ENCODE peak calls at places on chromosomes 16 and 17, in seven cellular contexts. H, C, K, B, F, J and X are unnamed samples.

GRCh38 chr16:23410176-23410575 is 42.8 kb downstream of the COG7 start:
- DNase-seq in K (no peak), J (no peak), F (peak; percentile 23), B (no peak), H (no peak), C (no peak), X (no peak)

GRCh38 chr17:48215583-48216139 is 108.1 kb downstream of the SNX11 start:
- DNase-seq in J (no peak), F (peak; percentile 28), K (no peak), H (no peak), C (peak; percentile 30), B (peak; percentile 80), X (peak; percentile 53)

GRCh38 chr16:5615868-5616642 is 518.5 kb upstream of the EEF2KMT start:
- DNase-seq in K (peak; percentile 62), J (peak; percentile 56), F (no peak), C (peak; percentile 59), B (peak; percentile 58), H (no peak), X (peak; percentile 70)

GRCh38 chr17:78323821-78324390 is 36.0 kb downstream of the SOCS3 start:
- DNase-seq in B (no peak), J (no peak), K (no peak), H (no peak), F (no peak), C (peak; percentile 35), X (no peak)

GRCh38 chr17:77318491-77319210 is 177.9 kb downstream of the SEC14L1 start:
- DNase-seq in F (peak; percentile 29), B (peak; percentile 54), H (no peak), K (no peak), C (peak; percentile 75), J (peak; percentile 44), X (no peak)

GRCh38 chr17:80984749-80985148 is 6.9 kb upstream of the CHMP6 start:
- DNase-seq in J (no peak), H (no peak), K (peak; percentile 57), F (peak; percentile 96), C (no peak), B (peak; percentile 74), X (peak; percentile 99)

GRCh38 chr17:9018731-9019130 is 2.6 kb upstream of the NTN1 start:
- DNase-seq in F (no peak), H (no peak), B (no peak), K (no peak), J (no peak), C (no peak), X (no peak)

GRCh38 chr16:4733747-4734062 is 366 bp downstream of the ANKS3 start:
- DNase-seq in J (no peak), C (no peak), F (no peak), B (no peak), H (peak; percentile 12), K (no peak), X (no peak)

GRCh38 chr16:19583665-19584300 is 28.3 kb downstream of the VPS35L start:
- DNase-seq in K (no peak), F (peak; percentile 55), B (peak; percentile 68), C (peak; percentile 58), J (peak; percentile 30), H (peak; percentile 10), X (no peak)

GRCh38 chr17:28928061-28928460 is 23.3 kb downstream of the PHF12 start:
- DNase-seq in C (peak; percentile 50), B (no peak), K (no peak), J (no peak), H (no peak), F (peak; percentile 48), X (no peak)

GRCh38 chr17:55769625-55770000 is 18.8 kb downstream of the PCTP start:
- DNase-seq in K (no peak), J (no peak), H (no peak), C (peak; percentile 42), B (peak; percentile 12), F (peak; percentile 87), X (peak; percentile 42)

GRCh38 chr17:27631409-27631755 is 394 bp downstream of the LGALS9 start:
- DNase-seq in K (no peak), B (no peak), J (no peak), F (no peak), H (no peak), C (peak; percentile 20), X (no peak)
- TF ChIP-seq POLR2A in K (no peak), B (no peak), J (no peak), F (no peak), H (no peak), C (no peak), X (no peak)

GRCh38 chr17:39924691-39925055 is 2.7 kb downstream of the ORMDL3 start:
- DNase-seq in H (no peak), K (no peak), C (no peak), F (no peak), B (no peak), J (no peak), X (no peak)

GRCh38 chr17:39922006-39922405 is 3.6 kb upstream of the GSDMB start:
- DNase-seq in K (no peak), J (no peak), C (no peak), F (no peak), H (no peak), B (no peak), X (no peak)

GRCh38 chr17:39925282-39926134 is 1.9 kb downstream of the ORMDL3 start:
- DNase-seq in J (no peak), K (no peak), F (no peak), H (no peak), B (no peak), C (no peak), X (no peak)

GRCh38 chr17:39923230-39923629 is 4.2 kb downstream of the ORMDL3 start:
- DNase-seq in B (no peak), C (no peak), F (no peak), K (no peak), H (no peak), J (no peak), X (no peak)

DNA sequence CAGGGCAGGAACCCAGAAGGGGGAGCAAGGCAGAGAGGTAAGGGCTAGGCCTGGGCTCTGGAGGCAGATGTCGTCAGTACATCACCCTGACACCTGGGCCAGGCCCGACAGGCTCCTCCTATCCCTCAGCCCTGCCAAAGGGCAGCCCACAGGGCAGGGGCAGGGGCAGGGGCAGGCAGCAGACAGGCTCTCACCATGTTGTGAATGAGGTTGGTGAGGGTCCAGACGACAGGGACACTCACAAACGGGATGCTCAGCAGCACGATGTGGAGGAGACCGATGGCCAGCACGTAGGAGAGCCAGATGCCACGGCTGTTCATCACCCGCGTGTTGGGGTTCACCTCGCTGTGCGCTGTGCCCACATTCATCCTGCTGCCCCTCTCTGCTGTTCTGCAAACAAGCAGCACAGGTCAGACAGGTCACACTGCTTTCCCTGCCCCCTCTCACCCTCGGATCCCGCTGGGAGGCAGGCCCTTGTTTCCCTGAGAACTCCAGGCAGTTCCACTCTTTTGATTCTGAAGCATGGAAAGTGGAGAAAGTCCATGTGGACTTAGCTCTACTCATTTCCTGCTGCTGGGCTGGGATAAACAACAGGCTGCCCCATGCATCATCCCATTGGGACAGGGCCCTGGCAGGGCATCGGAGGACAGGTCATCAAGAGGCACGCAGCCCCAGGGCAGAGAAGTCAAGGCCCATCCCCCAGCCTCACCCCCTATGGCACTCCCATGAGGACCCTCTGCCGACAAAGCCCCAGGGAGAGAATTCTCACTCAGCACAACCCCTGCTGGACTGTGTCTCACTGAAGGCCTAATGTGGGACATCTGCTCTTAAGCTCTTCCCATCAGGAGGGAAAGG is 3.3 kb downstream of the ORMDL3 start:
- DNase-seq in H (no peak), B (no peak), K (no peak), J (no peak), C (no peak), F (peak; percentile 49), X (peak; percentile 28)
- TF ChIP-seq POLR2A in H (no peak), B (no peak), K (no peak), J (no peak), C (no peak), F (no peak), X (no peak)

GRCh38 chr16:87387942-87388817 is 4.0 kb upstream of the MAP1LC3B start:
- DNase-seq in K (peak; percentile 85), B (peak; percentile 100), J (peak; percentile 93), H (peak; percentile 98), C (peak; percentile 99), F (peak; percentile 99), X (peak; percentile 95)

GRCh38 chr16:87383522-87384161 is at the start of gene FBXO31:
- DNase-seq in K (peak; percentile 91), C (peak; percentile 95), B (peak; percentile 95), F (peak; percentile 94), J (peak; percentile 89), H (peak; percentile 82), X (peak; percentile 91)

GRCh38 chr16:87380875-87381274 is 2.7 kb downstream of the FBXO31 start:
- DNase-seq in K (no peak), B (no peak), J (no peak), F (peak; percentile 61), H (no peak), C (no peak), X (no peak)

GRCh38 chr16:87382023-87382785 is 1.4 kb downstream of the FBXO31 start:
- DNase-seq in K (no peak), J (no peak), C (no peak), F (no peak), H (no peak), B (no peak), X (no peak)

DNA sequence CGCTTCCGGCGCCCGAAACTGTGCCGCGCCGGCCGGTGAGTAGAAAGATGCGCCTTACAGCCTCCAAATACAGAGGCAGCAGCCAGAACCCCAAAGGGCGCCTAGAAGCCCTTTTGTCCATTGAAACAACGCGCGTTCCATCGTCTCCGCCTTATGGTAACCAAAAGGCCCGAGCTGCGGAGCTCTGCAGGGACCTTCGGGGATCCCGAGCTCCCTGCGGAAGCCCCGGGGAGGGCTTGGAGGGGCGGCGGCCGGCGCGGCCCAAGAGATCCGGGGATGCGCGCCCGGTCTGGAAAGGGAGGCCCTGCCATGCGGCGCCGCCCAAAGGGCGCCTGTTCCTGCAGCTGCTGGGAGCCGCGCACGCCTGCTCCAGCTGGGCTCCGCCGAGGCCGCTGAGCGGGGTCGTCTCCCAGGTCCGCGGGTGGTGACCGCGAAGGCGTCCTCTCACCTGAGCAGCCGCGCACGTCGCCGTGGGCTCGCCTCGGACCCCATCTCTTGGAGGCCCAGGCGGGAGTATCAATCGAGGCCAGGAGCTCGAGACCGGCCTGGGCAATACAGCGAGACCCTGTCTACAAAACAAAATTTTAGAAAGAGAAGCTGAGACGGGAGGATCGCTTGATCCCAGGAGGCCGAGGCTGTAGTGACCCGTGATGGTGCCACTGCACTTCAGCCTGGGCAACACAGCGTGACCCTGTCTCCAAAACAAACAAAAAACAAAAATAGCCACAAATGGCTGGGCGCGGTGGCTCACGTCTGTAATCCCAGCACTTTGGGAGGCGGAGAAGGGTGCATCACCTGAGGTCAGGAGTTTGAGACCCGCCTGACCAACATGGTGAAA is 805 bp upstream of the FBXO31 start:
- DNase-seq in H (no peak), K (no peak), F (no peak), B (peak; percentile 76), J (peak; percentile 44), C (peak; percentile 82), X (peak; percentile 44)
- TF ChIP-seq POLR2A in H (no peak), K (peak; percentile 81), F (no peak), B (peak; percentile 38), J (no peak), C (no peak), X (peak; percentile 43)

GRCh38 chr16:22206013-22206846 is at the start of gene EEF2K:
- DNase-seq in F (peak; percentile 95), C (peak; percentile 97), J (peak; percentile 95), B (peak; percentile 98), H (peak; percentile 94), K (peak; percentile 89), X (peak; percentile 91)
- TF ChIP-seq POLR2A in F (no peak), C (peak; percentile 70), J (no peak), B (peak; percentile 49), H (peak; percentile 74), K (no peak), X (peak; percentile 47)